ENCODE peak calls at places on chromosomes 7 and 10, in six cellular contexts. One of them, this sample, is unnamed.
A peak's percentile ranks its signal among the peaks of the same experiment; 100 is the strongest.

GRCh38 chr10:47425813-47426419 is 41.8 kb upstream of the ZNF488 start:
- DNase-seq in SJCRH30: no peak
- DNase-seq in hepatocyte: no peak
- DNase-seq in CD8-positive, alpha-beta memory T cell: no peak
- DNase-seq in CD4-positive, CD25-positive, alpha-beta regulatory T cell: no peak
- DNase-seq in endothelial cell of umbilical vein: no peak
- DNase-seq in this sample: no peak

GRCh38 chr7:32779167-32779566 is 112.4 kb downstream of the KBTBD2 start:
- DNase-seq in SJCRH30: no peak
- DNase-seq in hepatocyte: no peak
- DNase-seq in CD8-positive, alpha-beta memory T cell: no peak
- DNase-seq in CD4-positive, CD25-positive, alpha-beta regulatory T cell: no peak
- DNase-seq in endothelial cell of umbilical vein: no peak
- DNase-seq in this sample: no peak

GRCh38 chr10:8137726-8138125 is 83.2 kb downstream of the GATA3 start:
- DNase-seq in SJCRH30: no peak
- DNase-seq in hepatocyte: no peak
- DNase-seq in CD8-positive, alpha-beta memory T cell: peak; percentile 7
- DNase-seq in CD4-positive, CD25-positive, alpha-beta regulatory T cell: peak; percentile 70
- DNase-seq in endothelial cell of umbilical vein: no peak
- DNase-seq in this sample: no peak

GRCh38 chr10:51786684-51787035 is 87.3 kb upstream of the CSTF2T start:
- DNase-seq in SJCRH30: no peak
- DNase-seq in hepatocyte: no peak
- DNase-seq in CD8-positive, alpha-beta memory T cell: no peak
- DNase-seq in CD4-positive, CD25-positive, alpha-beta regulatory T cell: no peak
- DNase-seq in endothelial cell of umbilical vein: no peak
- DNase-seq in this sample: no peak

GRCh38 chr10:23344251-23344841 is at the start of gene C10orf67:
- DNase-seq in SJCRH30: peak; percentile 37
- DNase-seq in hepatocyte: peak; percentile 60
- DNase-seq in CD8-positive, alpha-beta memory T cell: no peak
- DNase-seq in CD4-positive, CD25-positive, alpha-beta regulatory T cell: peak; percentile 51
- DNase-seq in endothelial cell of umbilical vein: no peak
- DNase-seq in this sample: peak; percentile 39

GRCh38 chr7:148963583-148964509 is 64.5 kb downstream of the PDIA4 start:
- DNase-seq in SJCRH30: peak; percentile 63
- DNase-seq in hepatocyte: no peak
- DNase-seq in CD8-positive, alpha-beta memory T cell: no peak
- DNase-seq in CD4-positive, CD25-positive, alpha-beta regulatory T cell: no peak
- DNase-seq in endothelial cell of umbilical vein: peak; percentile 29
- DNase-seq in this sample: peak; percentile 7

GRCh38 chr10:75723319-75723965 is 292.0 kb downstream of the LRMDA start:
- DNase-seq in SJCRH30: no peak
- DNase-seq in hepatocyte: no peak
- DNase-seq in CD8-positive, alpha-beta memory T cell: no peak
- DNase-seq in CD4-positive, CD25-positive, alpha-beta regulatory T cell: no peak
- DNase-seq in endothelial cell of umbilical vein: peak; percentile 85
- DNase-seq in this sample: no peak

GRCh38 chr7:11701829-11702560 is 130.0 kb downstream of the THSD7A start:
- DNase-seq in SJCRH30: no peak
- DNase-seq in hepatocyte: no peak
- DNase-seq in CD8-positive, alpha-beta memory T cell: no peak
- DNase-seq in CD4-positive, CD25-positive, alpha-beta regulatory T cell: no peak
- DNase-seq in endothelial cell of umbilical vein: no peak
- DNase-seq in this sample: peak; percentile 25

GRCh38 chr7:112481833-112482669 is 1.3 kb downstream of the LSMEM1 start:
- DNase-seq in SJCRH30: peak; percentile 51
- DNase-seq in hepatocyte: peak; percentile 48
- DNase-seq in CD8-positive, alpha-beta memory T cell: no peak
- DNase-seq in CD4-positive, CD25-positive, alpha-beta regulatory T cell: no peak
- DNase-seq in endothelial cell of umbilical vein: peak; percentile 41
- DNase-seq in this sample: peak; percentile 95

GRCh38 chr7:85106719-85107118 is 80.1 kb downstream of the SEMA3D start:
- DNase-seq in SJCRH30: no peak
- DNase-seq in hepatocyte: no peak
- DNase-seq in CD8-positive, alpha-beta memory T cell: no peak
- DNase-seq in CD4-positive, CD25-positive, alpha-beta regulatory T cell: no peak
- DNase-seq in endothelial cell of umbilical vein: no peak
- DNase-seq in this sample: no peak

GRCh38 chr7:106704000-106704840 is 43.3 kb upstream of the CCDC71L start:
- DNase-seq in SJCRH30: no peak
- DNase-seq in hepatocyte: no peak
- DNase-seq in CD8-positive, alpha-beta memory T cell: no peak
- DNase-seq in CD4-positive, CD25-positive, alpha-beta regulatory T cell: peak; percentile 34
- DNase-seq in endothelial cell of umbilical vein: no peak
- DNase-seq in this sample: no peak

GRCh38 chr10:125095228-125095627 is 65.1 kb downstream of the CTBP2 start:
- DNase-seq in SJCRH30: peak; percentile 8
- DNase-seq in hepatocyte: no peak
- DNase-seq in CD8-positive, alpha-beta memory T cell: no peak
- DNase-seq in CD4-positive, CD25-positive, alpha-beta regulatory T cell: no peak
- DNase-seq in endothelial cell of umbilical vein: no peak
- DNase-seq in this sample: no peak

GRCh38 chr10:101995451-101996063 is 60.4 kb downstream of the ARMH3 start:
- DNase-seq in SJCRH30: no peak
- DNase-seq in hepatocyte: no peak
- DNase-seq in CD8-positive, alpha-beta memory T cell: no peak
- DNase-seq in CD4-positive, CD25-positive, alpha-beta regulatory T cell: no peak
- DNase-seq in endothelial cell of umbilical vein: peak; percentile 52
- DNase-seq in this sample: peak; percentile 5

GRCh38 chr7:158684329-158684728 is 20.3 kb downstream of the NCAPG2 start:
- DNase-seq in SJCRH30: no peak
- DNase-seq in hepatocyte: no peak
- DNase-seq in CD8-positive, alpha-beta memory T cell: no peak
- DNase-seq in CD4-positive, CD25-positive, alpha-beta regulatory T cell: no peak
- DNase-seq in endothelial cell of umbilical vein: no peak
- DNase-seq in this sample: no peak

GRCh38 chr7:41979834-41980307 is 257.1 kb downstream of the GLI3 start:
- DNase-seq in SJCRH30: peak; percentile 56
- DNase-seq in hepatocyte: peak; percentile 63
- DNase-seq in CD8-positive, alpha-beta memory T cell: no peak
- DNase-seq in CD4-positive, CD25-positive, alpha-beta regulatory T cell: peak; percentile 3
- DNase-seq in endothelial cell of umbilical vein: peak; percentile 55
- DNase-seq in this sample: peak; percentile 33

GRCh38 chr7:137091396-137091795 is 222.9 kb downstream of the CHRM2 start:
- DNase-seq in SJCRH30: peak; percentile 12
- DNase-seq in hepatocyte: peak; percentile 67
- DNase-seq in CD8-positive, alpha-beta memory T cell: no peak
- DNase-seq in CD4-positive, CD25-positive, alpha-beta regulatory T cell: no peak
- DNase-seq in endothelial cell of umbilical vein: peak; percentile 52
- DNase-seq in this sample: peak; percentile 20

GRCh38 chr7:158642149-158642548 is 54.5 kb upstream of the PTPRN2 start:
- DNase-seq in SJCRH30: no peak
- DNase-seq in hepatocyte: no peak
- DNase-seq in CD8-positive, alpha-beta memory T cell: no peak
- DNase-seq in CD4-positive, CD25-positive, alpha-beta regulatory T cell: no peak
- DNase-seq in endothelial cell of umbilical vein: no peak
- DNase-seq in this sample: no peak

GRCh38 chr10:70737250-70737649 is 47.9 kb downstream of the TBATA start:
- DNase-seq in SJCRH30: no peak
- DNase-seq in hepatocyte: no peak
- DNase-seq in CD8-positive, alpha-beta memory T cell: no peak
- DNase-seq in CD4-positive, CD25-positive, alpha-beta regulatory T cell: no peak
- DNase-seq in endothelial cell of umbilical vein: no peak
- DNase-seq in this sample: no peak

GRCh38 chr7:31873816-31874597 is 187.0 kb downstream of the PPP1R17 start:
- DNase-seq in SJCRH30: no peak
- DNase-seq in hepatocyte: no peak
- DNase-seq in CD8-positive, alpha-beta memory T cell: no peak
- DNase-seq in CD4-positive, CD25-positive, alpha-beta regulatory T cell: no peak
- DNase-seq in endothelial cell of umbilical vein: no peak
- DNase-seq in this sample: no peak

GRCh38 chr10:49803988-49804387 is 41.9 kb upstream of the OGDHL start:
- DNase-seq in SJCRH30: no peak
- DNase-seq in hepatocyte: no peak
- DNase-seq in CD8-positive, alpha-beta memory T cell: no peak
- DNase-seq in CD4-positive, CD25-positive, alpha-beta regulatory T cell: no peak
- DNase-seq in endothelial cell of umbilical vein: no peak
- DNase-seq in this sample: no peak

GRCh38 chr10:95360122-95360715 is 69.4 kb upstream of the PDLIM1 start:
- DNase-seq in SJCRH30: peak; percentile 33
- DNase-seq in hepatocyte: no peak
- DNase-seq in CD8-positive, alpha-beta memory T cell: no peak
- DNase-seq in CD4-positive, CD25-positive, alpha-beta regulatory T cell: peak; percentile 7
- DNase-seq in endothelial cell of umbilical vein: peak; percentile 28
- DNase-seq in this sample: peak; percentile 20

GRCh38 chr7:8214162-8214897 is 47.6 kb downstream of the ICA1 start:
- DNase-seq in SJCRH30: no peak
- DNase-seq in hepatocyte: peak; percentile 47
- DNase-seq in CD8-positive, alpha-beta memory T cell: no peak
- DNase-seq in CD4-positive, CD25-positive, alpha-beta regulatory T cell: no peak
- DNase-seq in endothelial cell of umbilical vein: no peak
- DNase-seq in this sample: no peak

GRCh38 chr7:80294321-80294720 is 159.7 kb downstream of the GNAI1 start:
- DNase-seq in SJCRH30: no peak
- DNase-seq in hepatocyte: no peak
- DNase-seq in CD8-positive, alpha-beta memory T cell: no peak
- DNase-seq in CD4-positive, CD25-positive, alpha-beta regulatory T cell: no peak
- DNase-seq in endothelial cell of umbilical vein: no peak
- DNase-seq in this sample: peak; percentile 38

GRCh38 chr10:88892223-88892967 is 12.3 kb downstream of the STAMBPL1 start:
- DNase-seq in SJCRH30: no peak
- DNase-seq in hepatocyte: no peak
- DNase-seq in CD8-positive, alpha-beta memory T cell: no peak
- DNase-seq in CD4-positive, CD25-positive, alpha-beta regulatory T cell: no peak
- DNase-seq in endothelial cell of umbilical vein: no peak
- DNase-seq in this sample: peak; percentile 47

GRCh38 chr10:6301482-6302083 is 98.9 kb downstream of the PFKFB3 start:
- DNase-seq in SJCRH30: no peak
- DNase-seq in hepatocyte: peak; percentile 42
- DNase-seq in CD8-positive, alpha-beta memory T cell: no peak
- DNase-seq in CD4-positive, CD25-positive, alpha-beta regulatory T cell: no peak
- DNase-seq in endothelial cell of umbilical vein: no peak
- DNase-seq in this sample: no peak

GRCh38 chr7:1301054-1301811 is 68.6 kb downstream of the UNCX start:
- DNase-seq in SJCRH30: no peak
- DNase-seq in hepatocyte: no peak
- DNase-seq in CD8-positive, alpha-beta memory T cell: no peak
- DNase-seq in CD4-positive, CD25-positive, alpha-beta regulatory T cell: no peak
- DNase-seq in endothelial cell of umbilical vein: no peak
- DNase-seq in this sample: no peak

GRCh38 chr7:73986158-73986631 is 41.8 kb upstream of the ELN start:
- DNase-seq in SJCRH30: peak; percentile 62
- DNase-seq in hepatocyte: peak; percentile 51
- DNase-seq in CD8-positive, alpha-beta memory T cell: no peak
- DNase-seq in CD4-positive, CD25-positive, alpha-beta regulatory T cell: no peak
- DNase-seq in endothelial cell of umbilical vein: no peak
- DNase-seq in this sample: no peak

GRCh38 chr10:73209705-73210104 is 37.4 kb downstream of the DNAJC9 start:
- DNase-seq in SJCRH30: no peak
- DNase-seq in hepatocyte: no peak
- DNase-seq in CD8-positive, alpha-beta memory T cell: no peak
- DNase-seq in CD4-positive, CD25-positive, alpha-beta regulatory T cell: no peak
- DNase-seq in endothelial cell of umbilical vein: peak; percentile 58
- DNase-seq in this sample: peak; percentile 25

GRCh38 chr7:3010161-3010560 is 33.5 kb downstream of the CARD11 start:
- DNase-seq in SJCRH30: no peak
- DNase-seq in hepatocyte: no peak
- DNase-seq in CD8-positive, alpha-beta memory T cell: no peak
- DNase-seq in CD4-positive, CD25-positive, alpha-beta regulatory T cell: no peak
- DNase-seq in endothelial cell of umbilical vein: no peak
- DNase-seq in this sample: no peak

GRCh38 chr7:46126901-46127300 is 205.8 kb upstream of the IGFBP3 start:
- DNase-seq in SJCRH30: no peak
- DNase-seq in hepatocyte: no peak
- DNase-seq in CD8-positive, alpha-beta memory T cell: no peak
- DNase-seq in CD4-positive, CD25-positive, alpha-beta regulatory T cell: no peak
- DNase-seq in endothelial cell of umbilical vein: no peak
- DNase-seq in this sample: no peak
- H3K27ac ChIP-seq in SJCRH30: no peak overlapping the region
- H3K27ac ChIP-seq in hepatocyte: no peak overlapping the region
- H3K27ac ChIP-seq in CD8-positive, alpha-beta memory T cell: no peak overlapping the region
- H3K27ac ChIP-seq in CD4-positive, CD25-positive, alpha-beta regulatory T cell: no peak overlapping the region
- H3K27ac ChIP-seq in endothelial cell of umbilical vein: no peak overlapping the region
- H3K27ac ChIP-seq in this sample: no peak overlapping the region

DNA sequence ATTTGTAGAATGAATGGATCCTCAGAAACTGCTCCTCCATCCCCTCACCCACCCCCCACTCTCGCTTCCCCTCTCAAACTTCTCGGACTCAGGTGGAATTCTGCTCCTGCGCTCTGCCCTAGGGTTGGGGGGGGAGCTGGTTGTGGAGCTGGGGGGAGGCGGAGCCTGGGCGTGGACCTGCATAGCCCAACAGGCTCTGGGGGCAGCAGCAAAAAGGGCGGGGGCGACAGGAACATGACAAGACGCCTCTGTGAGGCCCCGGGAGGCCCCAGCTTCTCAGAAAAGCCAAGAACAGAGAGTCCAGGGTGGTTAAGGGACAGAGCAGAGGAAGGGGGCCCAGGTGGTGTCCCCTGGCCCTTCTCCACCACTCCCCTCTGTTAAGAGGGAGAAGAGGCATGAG is 3.5 kb downstream of the TSC22D4 start:
- DNase-seq in SJCRH30: no peak
- DNase-seq in hepatocyte: peak; percentile 58
- DNase-seq in CD8-positive, alpha-beta memory T cell: no peak
- DNase-seq in CD4-positive, CD25-positive, alpha-beta regulatory T cell: no peak
- DNase-seq in endothelial cell of umbilical vein: no peak
- DNase-seq in this sample: no peak
- H3K4me3 ChIP-seq in SJCRH30: no peak overlapping the region
- H3K4me3 ChIP-seq in hepatocyte: no peak overlapping the region
- H3K4me3 ChIP-seq in CD8-positive, alpha-beta memory T cell: peak overlapping the region; percentile 66
- H3K4me3 ChIP-seq in CD4-positive, CD25-positive, alpha-beta regulatory T cell: peak overlapping the region; percentile 44
- H3K4me3 ChIP-seq in endothelial cell of umbilical vein: no peak overlapping the region
- H3K4me3 ChIP-seq in this sample: peak overlapping the region; percentile 5

GRCh38 chr7:44391746-44392617 is 66.6 kb upstream of the CAMK2B start:
- DNase-seq in SJCRH30: no peak
- DNase-seq in hepatocyte: no peak
- DNase-seq in CD8-positive, alpha-beta memory T cell: no peak
- DNase-seq in CD4-positive, CD25-positive, alpha-beta regulatory T cell: no peak
- DNase-seq in endothelial cell of umbilical vein: no peak
- DNase-seq in this sample: no peak
- H3K36me3 ChIP-seq in SJCRH30: peaks cover 19% of the 10 kb centered on the region
- H3K36me3 ChIP-seq in hepatocyte: no peaks in the 10 kb centered on the region
- H3K36me3 ChIP-seq in CD8-positive, alpha-beta memory T cell: peaks cover 24% of the 10 kb centered on the region
- H3K36me3 ChIP-seq in CD4-positive, CD25-positive, alpha-beta regulatory T cell: peaks cover 76% of the 10 kb centered on the region
- H3K36me3 ChIP-seq in endothelial cell of umbilical vein: peaks cover 7% of the 10 kb centered on the region
- H3K36me3 ChIP-seq in this sample: peaks cover 22% of the 10 kb centered on the region

GRCh38 chr10:59524373-59524772 is 162.0 kb upstream of the FAM13C start:
- DNase-seq in SJCRH30: no peak
- DNase-seq in hepatocyte: no peak
- DNase-seq in CD8-positive, alpha-beta memory T cell: no peak
- DNase-seq in CD4-positive, CD25-positive, alpha-beta regulatory T cell: no peak
- DNase-seq in endothelial cell of umbilical vein: no peak
- DNase-seq in this sample: no peak

GRCh38 chr10:59517961-59518360 is 155.6 kb upstream of the FAM13C start:
- DNase-seq in SJCRH30: no peak
- DNase-seq in hepatocyte: no peak
- DNase-seq in CD8-positive, alpha-beta memory T cell: no peak
- DNase-seq in CD4-positive, CD25-positive, alpha-beta regulatory T cell: no peak
- DNase-seq in endothelial cell of umbilical vein: no peak
- DNase-seq in this sample: no peak

DNA sequence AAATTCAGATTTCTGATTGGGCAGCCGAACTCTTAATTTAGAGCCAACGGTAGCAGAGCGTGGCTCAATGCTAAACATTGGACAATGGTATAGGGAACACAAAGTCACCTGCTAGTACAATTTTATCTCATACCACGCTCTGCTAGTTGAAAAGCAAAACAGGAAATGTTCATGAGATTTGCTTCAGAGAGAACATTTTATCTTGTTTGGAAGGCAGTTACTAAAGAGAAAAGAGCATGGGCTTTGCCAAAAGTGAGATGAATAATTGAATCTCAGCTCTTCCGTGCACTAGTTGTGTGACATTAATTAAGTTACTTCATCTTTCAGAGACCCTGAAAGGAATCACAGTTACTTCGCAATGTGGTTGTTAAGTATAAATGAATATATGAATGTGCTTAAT is 161.5 kb upstream of the FAM13C start:
- DNase-seq in SJCRH30: no peak
- DNase-seq in hepatocyte: no peak
- DNase-seq in CD8-positive, alpha-beta memory T cell: no peak
- DNase-seq in CD4-positive, CD25-positive, alpha-beta regulatory T cell: no peak
- DNase-seq in endothelial cell of umbilical vein: no peak
- DNase-seq in this sample: no peak
- H3K27ac ChIP-seq in SJCRH30: no peak overlapping the region
- H3K27ac ChIP-seq in hepatocyte: no peak overlapping the region
- H3K27ac ChIP-seq in CD8-positive, alpha-beta memory T cell: no peak overlapping the region
- H3K27ac ChIP-seq in CD4-positive, CD25-positive, alpha-beta regulatory T cell: no peak overlapping the region
- H3K27ac ChIP-seq in endothelial cell of umbilical vein: no peak overlapping the region
- H3K27ac ChIP-seq in this sample: no peak overlapping the region

This sample was measured in brain microvascular endothelial cell.